ENCODE peak calls at places on chromosome 2, in four cellular contexts. One of them, this sample, is unnamed.

GRCh38 chr2:215505044-215505786 is 69.3 kb upstream of the FN1 start:
- DNase-seq in hippocampal formation: no peak
- DNase-seq in lower lobe of right lung: no peak
- DNase-seq in substantia nigra: no peak
- DNase-seq in this sample: no peak

GRCh38 chr2:47237375-47238357 is 82.6 kb upstream of the STPG4 start:
- DNase-seq in substantia nigra: no peak
- DNase-seq in lower lobe of right lung: no peak
- DNase-seq in hippocampal formation: no peak
- DNase-seq in this sample: no peak

GRCh38 chr2:200767111-200767885 is 44.4 kb upstream of the BZW1 start:
- DNase-seq in lower lobe of right lung: no peak
- DNase-seq in substantia nigra: no peak
- DNase-seq in hippocampal formation: no peak
- DNase-seq in this sample: no peak

GRCh38 chr2:38722271-38723115 is 28.7 kb downstream of the SRSF7 start:
- DNase-seq in lower lobe of right lung: no peak
- DNase-seq in substantia nigra: no peak
- DNase-seq in hippocampal formation: no peak
- DNase-seq in this sample: no peak

GRCh38 chr2:220006152-220006551 is 378.7 kb downstream of the SLC4A3 start:
- DNase-seq in hippocampal formation: no peak
- DNase-seq in substantia nigra: no peak
- DNase-seq in lower lobe of right lung: no peak
- DNase-seq in this sample: no peak

GRCh38 chr2:118146315-118147283 is 58.3 kb downstream of the INSIG2 start:
- DNase-seq in lower lobe of right lung: no peak
- DNase-seq in substantia nigra: no peak
- DNase-seq in hippocampal formation: no peak
- DNase-seq in this sample: no peak

GRCh38 chr2:199704358-199705238 is 146.4 kb downstream of the FTCDNL1 start:
- DNase-seq in lower lobe of right lung: no peak
- DNase-seq in substantia nigra: peak; percentile 3
- DNase-seq in hippocampal formation: peak; percentile 12
- DNase-seq in this sample: no peak

GRCh38 chr2:37366773-37367172 is 22.3 kb downstream of the QPCT start:
- DNase-seq in lower lobe of right lung: no peak
- DNase-seq in substantia nigra: no peak
- DNase-seq in hippocampal formation: no peak
- DNase-seq in this sample: no peak

GRCh38 chr2:142495141-142495540 is 364.3 kb upstream of the LRP1B start:
- DNase-seq in lower lobe of right lung: no peak
- DNase-seq in hippocampal formation: no peak
- DNase-seq in substantia nigra: no peak
- DNase-seq in this sample: no peak